ENCODE peak calls at places on chromosomes 13 and 19, in four cellular contexts. One of them, this sample, is unnamed.

GRCh38 chr19:48836089-48837017 is at the start of gene HSD17B14:
- DNase-seq in MV-4-11: no peak
- DNase-seq in choroid plexus epithelial cell: peak; percentile 71
- DNase-seq in fibroblast of mammary gland: peak; percentile 17
- DNase-seq in this sample: no peak

GRCh38 chr13:39527961-39528720 is 74.9 kb downstream of the LHFPL6 start:
- DNase-seq in MV-4-11: no peak
- DNase-seq in choroid plexus epithelial cell: peak; percentile 94
- DNase-seq in fibroblast of mammary gland: peak; percentile 96
- DNase-seq in this sample: peak; percentile 96

GRCh38 chr13:21435710-21436151 is 23.4 kb downstream of the ZDHHC20 start:
- DNase-seq in MV-4-11: peak; percentile 87
- DNase-seq in choroid plexus epithelial cell: peak; percentile 87
- DNase-seq in fibroblast of mammary gland: peak; percentile 91
- DNase-seq in this sample: peak; percentile 89

GRCh38 chr13:28000567-28000966 is 12.1 kb upstream of the URAD start:
- DNase-seq in MV-4-11: no peak
- DNase-seq in choroid plexus epithelial cell: no peak
- DNase-seq in fibroblast of mammary gland: no peak
- DNase-seq in this sample: no peak

GRCh38 chr19:46355234-46355990 is 8.5 kb downstream of the PPP5C start:
- DNase-seq in MV-4-11: no peak
- DNase-seq in choroid plexus epithelial cell: no peak
- DNase-seq in fibroblast of mammary gland: no peak
- DNase-seq in this sample: no peak

GRCh38 chr13:91135949-91136348 is 211.5 kb upstream of the MIR17HG start:
- DNase-seq in MV-4-11: peak; percentile 3
- DNase-seq in choroid plexus epithelial cell: no peak
- DNase-seq in fibroblast of mammary gland: no peak
- DNase-seq in this sample: no peak

GRCh38 chr13:31012285-31013024 is 80.0 kb downstream of the TEX26 start:
- DNase-seq in MV-4-11: peak; percentile 79
- DNase-seq in choroid plexus epithelial cell: peak; percentile 72
- DNase-seq in fibroblast of mammary gland: peak; percentile 47
- DNase-seq in this sample: peak; percentile 46

GRCh38 chr19:8366961-8367326 is 3.0 kb downstream of the ANGPTL4 start:
- DNase-seq in MV-4-11: no peak
- DNase-seq in choroid plexus epithelial cell: peak; percentile 89
- DNase-seq in fibroblast of mammary gland: peak; percentile 64
- DNase-seq in this sample: no peak

GRCh38 chr13:50842711-50843255 is 709 bp downstream of the DLEU7 start:
- DNase-seq in MV-4-11: peak; percentile 7
- DNase-seq in choroid plexus epithelial cell: no peak
- DNase-seq in fibroblast of mammary gland: no peak
- DNase-seq in this sample: no peak

GRCh38 chr19:47781590-47782318 is 3.3 kb downstream of the SELENOW start:
- DNase-seq in MV-4-11: no peak
- DNase-seq in choroid plexus epithelial cell: peak; percentile 38
- DNase-seq in fibroblast of mammary gland: no peak
- DNase-seq in this sample: no peak

GRCh38 chr19:48837081-48837524 is 812 bp upstream of the HSD17B14 start:
- DNase-seq in MV-4-11: peak; percentile 69
- DNase-seq in choroid plexus epithelial cell: peak; percentile 93
- DNase-seq in fibroblast of mammary gland: peak; percentile 83
- DNase-seq in this sample: peak; percentile 78

GRCh38 chr19:16441661-16442071 is 30.1 kb downstream of the EPS15L1 start:
- DNase-seq in MV-4-11: peak; percentile 22
- DNase-seq in choroid plexus epithelial cell: peak; percentile 48
- DNase-seq in fibroblast of mammary gland: no peak
- DNase-seq in this sample: no peak

GRCh38 chr19:10828981-10829821 is 6.8 kb downstream of the TMED1 start:
- DNase-seq in MV-4-11: peak; percentile 28
- DNase-seq in choroid plexus epithelial cell: no peak
- DNase-seq in fibroblast of mammary gland: no peak
- DNase-seq in this sample: no peak

GRCh38 chr13:95264225-95264624 is 37.0 kb downstream of the ABCC4 start:
- DNase-seq in MV-4-11: no peak
- DNase-seq in choroid plexus epithelial cell: no peak
- DNase-seq in fibroblast of mammary gland: no peak
- DNase-seq in this sample: no peak

GRCh38 chr19:45526143-45526542 is 18.9 kb downstream of the VASP start:
- DNase-seq in MV-4-11: no peak
- DNase-seq in choroid plexus epithelial cell: peak; percentile 65
- DNase-seq in fibroblast of mammary gland: peak; percentile 66
- DNase-seq in this sample: peak; percentile 55

GRCh38 chr19:47243776-47244547 is 12.4 kb upstream of the CCDC9 start:
- DNase-seq in MV-4-11: peak; percentile 96
- DNase-seq in choroid plexus epithelial cell: peak; percentile 99
- DNase-seq in fibroblast of mammary gland: peak; percentile 93
- DNase-seq in this sample: peak; percentile 97

GRCh38 chr19:41225238-41226052 is 6.4 kb downstream of the AXL start:
- DNase-seq in MV-4-11: peak; percentile 86
- DNase-seq in choroid plexus epithelial cell: peak; percentile 96
- DNase-seq in fibroblast of mammary gland: peak; percentile 100
- DNase-seq in this sample: peak; percentile 100

GRCh38 chr19:51131780-51132680 is 7.3 kb downstream of the SIGLEC9 start:
- DNase-seq in MV-4-11: peak; percentile 83
- DNase-seq in choroid plexus epithelial cell: peak; percentile 98
- DNase-seq in fibroblast of mammary gland: peak; percentile 81
- DNase-seq in this sample: peak; percentile 38